ENCODE peak calls at places on chromosomes 11 and 22, in five cellular contexts. V is hepatocyte, P is BJ, M is left ventricle myocardium inferior, H is foreskin fibroblast. Y is an unnamed sample.

GRCh38 chr11:57792060-57792541 is 30.5 kb downstream of the CTNND1 start:
- DNase-seq in V (no peak), P (no peak), M (peak), H (no peak), Y (no peak)

GRCh38 chr11:126160345-126161145 is 50.9 kb downstream of the RPUSD4 start:
- DNase-seq in V (no peak), P (no peak), M (no peak), H (no peak), Y (no peak)

GRCh38 chr11:12389676-12390075 is 12.3 kb downstream of the PARVA start:
- DNase-seq in V (no peak), P (no peak), M (no peak), H (no peak), Y (no peak)

GRCh38 chr22:48717883-48718817 is 1109.5 kb downstream of the BRD1 start:
- DNase-seq in V (no peak), P (no peak), M (peak), H (no peak), Y (no peak)

GRCh38 chr11:117633186-117633585 is 163.8 kb downstream of the DSCAML1 start:
- DNase-seq in V (no peak), P (no peak), M (no peak), H (no peak), Y (no peak)

GRCh38 chr11:462107-462890 is 12.2 kb downstream of the PTDSS2 start:
- DNase-seq in V (no peak), P (no peak), M (no peak), H (no peak), Y (no peak)

GRCh38 chr22:38415561-38416321 is 39.3 kb downstream of the KCNJ4 start:
- DNase-seq in V (peak), P (no peak), M (peak), H (no peak), Y (no peak)

GRCh38 chr11:57072640-57073039 is 83.9 kb downstream of the OR5AK2 start:
- DNase-seq in V (peak), P (peak), M (no peak), H (peak), Y (peak)

GRCh38 chr11:76972051-76972450 is 62.1 kb upstream of the B3GNT6 start:
- DNase-seq in V (no peak), P (no peak), M (no peak), H (no peak), Y (no peak)

GRCh38 chr11:65653229-65654225 is 9.2 kb downstream of the RELA start:
- DNase-seq in V (peak), P (no peak), M (no peak), H (no peak), Y (no peak)

GRCh38 chr11:129191649-129192048 is 476 bp downstream of the ARHGAP32 start:
- DNase-seq in V (no peak), P (no peak), M (no peak), H (no peak), Y (no peak)

GRCh38 chr11:104891135-104891534 is 7.1 kb downstream of the CASP12 start:
- DNase-seq in V (no peak), P (no peak), M (no peak), H (peak), Y (no peak)

GRCh38 chr11:19849107-19849789 is 136.6 kb downstream of the NAV2 start:
- DNase-seq in V (no peak), P (no peak), M (peak), H (peak), Y (no peak)

GRCh38 chr11:68962527-68963250 is 18.1 kb downstream of the MRGPRD start:
- DNase-seq in V (no peak), P (no peak), M (no peak), H (no peak), Y (no peak)

GRCh38 chr11:65213322-65214211 is 31.8 kb downstream of the CAPN1 start:
- DNase-seq in V (no peak), P (no peak), M (no peak), H (no peak), Y (no peak)

GRCh38 chr11:109978895-109979294 is 114.3 kb upstream of the ZC3H12C start:
- DNase-seq in V (no peak), P (no peak), M (no peak), H (peak), Y (no peak)

GRCh38 chr11:44471603-44472002 is 93.9 kb upstream of the CD82 start:
- DNase-seq in V (no peak), P (no peak), M (no peak), H (no peak), Y (no peak)

GRCh38 chr11:11612439-11612838 is 9.4 kb downstream of the GALNT18 start:
- DNase-seq in V (no peak), P (no peak), M (no peak), H (no peak), Y (no peak)

GRCh38 chr11:72814139-72814830 is at the start of gene ATG16L2:
- DNase-seq in V (peak), P (no peak), M (peak), H (peak), Y (peak)

GRCh38 chr11:1564535-1565172 is 7.4 kb downstream of the DUSP8 start:
- DNase-seq in V (peak), P (peak), M (peak), H (peak), Y (peak)

GRCh38 chr11:61024938-61025818 is 53.7 kb downstream of the CD6 start:
- DNase-seq in V (no peak), P (no peak), M (no peak), H (no peak), Y (no peak)

GRCh38 chr11:1120532-1121342 is 37.0 kb upstream of the MUC5AC start:
- DNase-seq in V (no peak), P (no peak), M (no peak), H (no peak), Y (no peak)

GRCh38 chr22:49991907-49992533 is 20.5 kb downstream of the IL17REL start:
- DNase-seq in V (no peak), P (no peak), M (no peak), H (no peak), Y (no peak)

GRCh38 chr11:45913942-45914635 is 3.6 kb downstream of the PEX16 start:
- DNase-seq in V (no peak), P (no peak), M (no peak), H (no peak), Y (no peak)

GRCh38 chr11:45917286-45917622 is 423 bp downstream of the PEX16 start:
- DNase-seq in V (no peak), P (no peak), M (no peak), H (no peak), Y (no peak)

GRCh38 chr11:45917623-45918330 is at the start of gene PEX16:
- DNase-seq in V (peak), P (peak), M (peak), H (peak), Y (peak)

GRCh38 chr11:45913514-45913913 is 4.2 kb downstream of the PEX16 start:
- DNase-seq in V (no peak), P (no peak), M (no peak), H (no peak), Y (no peak)

GRCh38 chr11:45915446-45915845 is 2.2 kb downstream of the PEX16 start:
- DNase-seq in V (no peak), P (no peak), M (no peak), H (no peak), Y (no peak)
- TF ChIP-seq CTCF in V (no peak), P (no peak), M (no peak), H (no peak), Y (no peak)

DNA sequence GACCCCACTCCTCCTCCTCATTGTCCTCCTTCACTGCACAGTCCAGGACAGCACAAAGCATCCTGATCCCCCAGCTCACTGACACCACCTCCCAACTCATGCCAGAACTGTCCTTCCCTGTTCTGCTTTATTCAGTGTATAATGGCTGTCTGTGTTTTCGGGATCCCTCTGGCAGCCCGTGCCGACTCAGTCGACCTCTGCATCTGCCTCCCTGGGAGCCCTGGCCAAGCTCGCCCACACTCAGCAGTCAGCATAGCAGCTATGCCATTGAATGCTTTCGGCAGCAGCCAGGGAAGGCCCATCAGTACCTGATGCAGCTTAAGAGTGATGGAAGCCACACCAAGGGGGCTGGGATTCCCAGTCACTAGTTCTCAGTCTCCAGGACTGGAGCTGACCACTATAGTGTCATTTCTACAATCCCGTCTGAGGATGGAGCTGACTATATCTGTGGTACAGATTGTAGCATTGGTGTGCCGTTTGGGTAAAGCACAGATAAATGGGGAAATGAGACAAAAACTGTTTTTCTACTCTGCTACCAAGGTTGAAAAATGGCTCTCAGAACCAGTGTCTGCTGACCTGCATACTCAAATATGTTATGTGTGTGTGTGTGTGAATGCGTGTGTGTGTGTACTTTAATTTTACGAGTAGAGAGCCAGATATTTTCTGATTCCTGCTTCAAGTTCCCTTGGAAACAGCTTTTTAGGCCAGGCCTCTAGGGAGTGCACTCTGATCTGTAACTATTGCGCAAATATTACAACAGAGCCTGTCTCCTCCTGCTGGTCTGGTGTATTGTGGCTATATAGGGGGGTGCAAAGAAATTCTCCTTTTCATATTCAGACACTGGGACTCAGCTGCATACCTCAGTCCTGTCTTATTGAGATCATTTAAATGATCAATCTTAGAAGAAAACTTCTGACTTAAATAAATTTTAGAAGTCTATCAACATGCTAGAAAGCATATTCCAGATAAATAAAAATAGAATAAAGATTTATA is 78.8 kb upstream of the TOP3B start:
- DNase-seq in V (peak), P (peak), M (peak), H (peak), Y (peak)
- TF ChIP-seq CTCF in V (peak), P (peak), M (peak), H (peak), Y (peak)

DNA sequence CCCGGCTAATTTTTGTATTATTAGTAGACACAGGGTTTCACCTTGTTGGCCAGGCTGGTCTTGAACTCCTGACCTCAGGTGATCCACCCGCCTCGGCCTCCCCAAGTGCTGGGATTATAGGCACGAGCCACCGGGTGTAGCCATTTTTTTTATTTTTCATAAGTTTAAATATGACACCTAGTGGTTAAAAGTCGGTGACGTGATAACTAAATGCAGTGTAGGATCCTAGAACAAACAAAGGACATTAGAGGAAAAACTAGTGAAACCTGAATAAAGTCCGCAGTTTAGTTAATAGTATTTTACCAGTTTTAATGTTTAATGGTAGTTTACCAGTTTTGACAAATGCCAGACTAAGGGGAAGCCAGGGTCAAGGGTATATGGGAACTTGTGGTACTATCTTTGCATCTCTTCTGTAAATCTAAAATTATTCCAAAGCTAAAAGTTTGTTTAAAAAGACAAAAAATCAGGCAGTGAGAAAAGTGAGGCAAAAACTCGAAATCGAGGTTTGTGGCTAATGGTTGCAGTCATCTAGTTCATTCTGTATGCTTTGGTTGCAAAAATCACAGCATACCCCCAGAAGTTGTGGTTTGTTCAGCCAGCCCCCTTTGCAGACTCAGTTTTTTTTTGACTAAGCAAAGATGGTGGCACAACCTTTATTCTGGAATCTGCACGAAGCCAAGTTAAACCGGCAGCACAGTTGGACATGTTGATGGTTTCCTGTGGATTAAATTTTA is 29.6 kb downstream of the TOM1 start:
- DNase-seq in V (no peak), P (no peak), M (no peak), H (no peak), Y (no peak)
- TF ChIP-seq CTCF in V (peak), P (no peak), M (no peak), H (no peak), Y (no peak)

GRCh38 chr11:5043385-5043784 is 2.9 kb upstream of the OR52J3 start:
- DNase-seq in V (no peak), P (no peak), M (no peak), H (no peak), Y (no peak)

GRCh38 chr11:5040876-5041275 is 5.5 kb upstream of the OR52J3 start:
- DNase-seq in V (no peak), P (no peak), M (no peak), H (no peak), Y (no peak)

GRCh38 chr11:5046226-5046625 is at the start of gene OR52J3:
- DNase-seq in V (no peak), P (no peak), M (no peak), H (no peak), Y (no peak)

GRCh38 chr11:5042091-5042490 is 4.2 kb upstream of the OR52J3 start:
- DNase-seq in V (no peak), P (no peak), M (no peak), H (no peak), Y (no peak)

GRCh38 chr11:5046754-5047330 is 516 bp downstream of the OR52J3 start:
- DNase-seq in V (no peak), P (no peak), M (no peak), H (no peak), Y (no peak)
- TF ChIP-seq CTCF in V (no peak), P (no peak), M (no peak), H (no peak), Y (no peak)

GRCh38 chr22:36236338-36237319 is 2.7 kb downstream of the APOL2 start:
- DNase-seq in V (no peak), P (no peak), M (no peak), H (no peak), Y (no peak)

GRCh38 chr22:36237462-36238347 is 1.6 kb downstream of the APOL2 start:
- DNase-seq in V (no peak), P (no peak), M (no peak), H (no peak), Y (no peak)

GRCh38 chr22:36238348-36239149 is 778 bp downstream of the APOL2 start:
- DNase-seq in V (peak), P (no peak), M (no peak), H (no peak), Y (no peak)

GRCh38 chr22:36239150-36239400 is 252 bp downstream of the APOL2 start:
- DNase-seq in V (no peak), P (no peak), M (no peak), H (no peak), Y (no peak)

GRCh38 chr22:36239401-36240171 is at the start of gene APOL2:
- DNase-seq in V (peak), P (peak), M (peak), H (peak), Y (peak)
- TF ChIP-seq CTCF in V (peak), P (peak), M (peak), H (peak), Y (peak)

GRCh38 chr22:32411829-32412592 is at the start of gene RTCB:
- DNase-seq in V (peak), P (peak), M (peak), H (peak), Y (peak)
- TF ChIP-seq CTCF in V (no peak), P (peak), M (no peak), H (no peak), Y (no peak)

DNA sequence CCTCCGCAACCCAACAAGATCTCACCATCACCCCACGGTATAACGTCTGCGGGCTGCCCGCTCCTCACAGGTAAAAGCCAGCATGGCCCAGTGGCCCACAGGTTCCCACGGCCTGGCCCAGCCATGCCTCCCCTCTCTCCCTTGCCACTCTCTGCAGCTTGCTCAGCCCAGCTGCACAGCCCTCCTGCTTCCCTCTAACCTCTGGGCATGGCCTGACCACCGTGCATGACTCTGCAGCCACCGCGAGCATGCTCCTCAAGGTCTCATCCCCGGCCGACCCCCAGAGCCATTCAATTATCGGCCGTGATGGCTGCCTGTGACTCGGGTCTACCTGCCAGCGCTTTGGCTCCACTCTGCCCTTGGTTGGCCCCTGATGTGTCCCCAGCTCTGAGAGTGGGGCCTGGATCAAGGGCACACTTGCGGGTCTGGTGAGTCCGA is 185.5 kb downstream of the CTTN start:
- DNase-seq in V (no peak), P (no peak), M (no peak), H (no peak), Y (no peak)
- TF ChIP-seq CTCF in V (no peak), P (no peak), M (no peak), H (no peak), Y (no peak)

GRCh38 chr22:35721954-35722353 is 4.3 kb downstream of the APOL5 start:
- DNase-seq in V (no peak), P (no peak), M (no peak), H (no peak), Y (no peak)

GRCh38 chr22:35717572-35717971 is at the start of gene APOL5:
- DNase-seq in V (no peak), P (no peak), M (no peak), H (no peak), Y (no peak)

GRCh38 chr22:35719212-35719869 is 1.7 kb downstream of the APOL5 start:
- DNase-seq in V (no peak), P (no peak), M (no peak), H (no peak), Y (no peak)
- TF ChIP-seq CTCF in V (no peak), P (no peak), M (no peak), H (no peak), Y (no peak)

GRCh38 chr11:99020324-99021225 is at the start of gene CNTN5:
- DNase-seq in V (peak), P (no peak), M (peak), H (no peak), Y (no peak)
- TF ChIP-seq CTCF in V (peak), P (no peak), M (no peak), H (no peak), Y (no peak)